ENCODE peak calls at places on chromosome 2, in nine cellular contexts. Y is mesothelial cell of epicardium; J is A549; G is cardiac fibroblast; S is HFFc6; P is AML-193; B is hippocampal formation; R is stimulated activated naive CD8-positive, alpha-beta T cell treated with anti-CD3 and anti-CD28 coated beads, Interleukin-15, amount 100 ng/mL, for 72 hours; T is Calu3. F is an unnamed sample.

GRCh38 chr2:58604096-58604495 is 363.0 kb upstream of the FANCL start:
- DNase-seq in Y (no peak), J (no peak), G (peak; percentile 64), S (no peak), P (no peak), B (no peak), R (no peak), T (no peak), F (no peak)

GRCh38 chr2:97995026-97995733 is 568 bp downstream of the TMEM131 start:
- DNase-seq in Y (peak; percentile 33), J (peak; percentile 40), G (peak; percentile 48), S (peak; percentile 28), P (peak; percentile 59), B (peak; percentile 47), R (peak; percentile 68), T (peak; percentile 64), F (peak; percentile 72)

GRCh38 chr2:70928366-70928765 is 7.3 kb upstream of the ATP6V1B1 start:
- DNase-seq in Y (no peak), J (no peak), G (no peak), S (no peak), P (no peak), B (no peak), R (no peak), T (no peak), F (no peak)

GRCh38 chr2:128329607-128330006 is 10.9 kb upstream of the HS6ST1 start:
- DNase-seq in Y (no peak), J (no peak), G (no peak), S (no peak), P (no peak), B (no peak), R (no peak), T (no peak), F (no peak)

GRCh38 chr2:11556101-11556806 is 22.4 kb downstream of the GREB1 start:
- DNase-seq in Y (no peak), J (no peak), G (no peak), S (no peak), P (no peak), B (no peak), R (no peak), T (no peak), F (no peak)

GRCh38 chr2:233439191-233439590 is 84.9 kb downstream of the DGKD start:
- DNase-seq in Y (no peak), J (no peak), G (peak; percentile 66), S (peak; percentile 13), P (no peak), B (peak; percentile 38), R (no peak), T (no peak), F (no peak)

GRCh38 chr2:222797308-222797707 is 63.5 kb upstream of the ACSL3 start:
- DNase-seq in Y (no peak), J (peak; percentile 32), G (peak; percentile 66), S (peak; percentile 48), P (peak; percentile 47), B (no peak), R (no peak), T (no peak), F (peak; percentile 69)

GRCh38 chr2:100833330-100833729 is 13.4 kb downstream of the NPAS2 start:
- DNase-seq in Y (no peak), J (no peak), G (no peak), S (no peak), P (no peak), B (no peak), R (no peak), T (no peak), F (no peak)

GRCh38 chr2:23502096-23502495 is 117.1 kb downstream of the KLHL29 start:
- DNase-seq in Y (no peak), J (no peak), G (peak; percentile 66), S (no peak), P (no peak), B (peak; percentile 26), R (no peak), T (no peak), F (no peak)

GRCh38 chr2:202185816-202186221 is 52.6 kb downstream of the SUMO1 start:
- DNase-seq in Y (no peak), J (no peak), G (peak; percentile 58), S (peak; percentile 55), P (no peak), B (no peak), R (no peak), T (peak; percentile 24), F (no peak)

GRCh38 chr2:152489364-152489763 is 154.4 kb downstream of the FMNL2 start:
- DNase-seq in Y (no peak), J (no peak), G (no peak), S (no peak), P (no peak), B (no peak), R (no peak), T (no peak), F (no peak)

GRCh38 chr2:170707821-170708795 is 7.0 kb upstream of the SP5 start:
- DNase-seq in Y (no peak), J (no peak), G (no peak), S (no peak), P (peak; percentile 38), B (no peak), R (no peak), T (no peak), F (peak; percentile 56)

GRCh38 chr2:79723830-79724229 is 211.0 kb downstream of the CTNNA2 start:
- DNase-seq in Y (no peak), J (peak; percentile 91), G (peak; percentile 86), S (peak; percentile 95), P (no peak), B (no peak), R (no peak), T (no peak), F (no peak)

GRCh38 chr2:28342081-28342967 is 50.3 kb upstream of the FOSL2 start:
- DNase-seq in Y (no peak), J (peak; percentile 66), G (peak; percentile 80), S (peak; percentile 28), P (no peak), B (no peak), R (no peak), T (no peak), F (no peak)

GRCh38 chr2:189222440-189222839 is 42.9 kb upstream of the COL5A2 start:
- DNase-seq in Y (no peak), J (peak; percentile 90), G (peak; percentile 73), S (no peak), P (no peak), B (no peak), R (no peak), T (peak; percentile 54), F (no peak)

GRCh38 chr2:218161639-218162038 is 5.1 kb downstream of the CXCR1 start:
- DNase-seq in Y (no peak), J (no peak), G (no peak), S (no peak), P (no peak), B (no peak), R (no peak), T (no peak), F (no peak)

GRCh38 chr2:129813404-129813803 is 166.1 kb upstream of the RAB6C start:
- DNase-seq in Y (no peak), J (no peak), G (no peak), S (no peak), P (peak; percentile 18), B (no peak), R (no peak), T (no peak), F (no peak)

GRCh38 chr2:162242586-162243304 is 500 bp downstream of the FAP start:
- DNase-seq in Y (no peak), J (no peak), G (peak; percentile 92), S (peak; percentile 64), P (no peak), B (no peak), R (no peak), T (no peak), F (no peak)

GRCh38 chr2:36993841-36994620 is 27.7 kb upstream of the STRN start:
- DNase-seq in Y (no peak), J (no peak), G (peak; percentile 58), S (peak; percentile 46), P (no peak), B (no peak), R (no peak), T (no peak), F (no peak)

GRCh38 chr2:219073413-219074129 is 12.8 kb upstream of the IHH start:
- DNase-seq in Y (no peak), J (peak; percentile 73), G (peak; percentile 79), S (peak; percentile 52), P (peak; percentile 67), B (no peak), R (no peak), T (peak; percentile 58), F (peak; percentile 79)